ENCODE peak calls at places on chromosomes 3 and 15, in nine cellular contexts. H is activated naive CD4-positive, alpha-beta T cell; S is GM12878; X is PC-3; E is pancreas; G is ureter; K is spleen; O is mucosa of gallbladder; M is EL. T is an unnamed sample.

GRCh38 chr3:151290673-151291072 is 12.3 kb upstream of the P2RY14 start:
- DNase-seq in K (no peak), E (no peak), S (no peak), O (no peak), M (peak; percentile 46), H (no peak), G (no peak), X (peak; percentile 78), T (no peak)

GRCh38 chr3:124967964-124968363 is 33.4 kb upstream of the MUC13 start:
- DNase-seq in G (no peak), H (no peak), S (no peak), X (no peak), K (no peak), M (no peak), E (no peak), O (no peak), T (no peak)

GRCh38 chr15:91965501-91966180 is 112.1 kb downstream of the SLCO3A1 start:
- DNase-seq in K (no peak), H (no peak), E (no peak), O (no peak), G (no peak), S (no peak), M (peak; percentile 90), X (peak; percentile 88), T (peak; percentile 92)

GRCh38 chr15:36911322-36911944 is 188.9 kb downstream of the MEIS2 start:
- DNase-seq in E (no peak), S (no peak), H (no peak), O (no peak), G (no peak), K (no peak), X (peak; percentile 84), M (peak; percentile 21), T (no peak)

GRCh38 chr3:157135671-157136396 is 24.1 kb downstream of the CCNL1 start:
- DNase-seq in O (no peak), S (no peak), G (no peak), H (no peak), X (peak; percentile 85), K (no peak), M (peak; percentile 53), E (no peak), T (no peak)

GRCh38 chr15:63157891-63158431 is 684 bp upstream of the RPS27L start:
- DNase-seq in S (no peak), G (peak; percentile 58), H (no peak), M (peak; percentile 83), K (no peak), O (peak; percentile 44), E (peak; percentile 27), X (peak; percentile 54), T (no peak)

GRCh38 chr3:68121291-68121690 is 466.9 kb upstream of the SUCLG2 start:
- DNase-seq in M (no peak), H (no peak), S (no peak), K (no peak), X (no peak), O (no peak), E (no peak), G (no peak), T (no peak)

GRCh38 chr3:196399485-196399945 is 32.7 kb downstream of the UBXN7 start:
- DNase-seq in M (peak; percentile 85), K (no peak), H (no peak), O (no peak), S (no peak), X (peak; percentile 87), G (no peak), E (no peak), T (no peak)

GRCh38 chr15:99016680-99017321 is 9.2 kb upstream of the PGPEP1L start:
- DNase-seq in G (no peak), H (no peak), X (peak; percentile 82), O (no peak), S (no peak), K (no peak), E (no peak), M (peak; percentile 79), T (no peak)

GRCh38 chr3:185325946-185326791 is 36.8 kb upstream of the MAP3K13 start:
- DNase-seq in O (peak; percentile 69), M (no peak), E (no peak), S (no peak), H (no peak), G (no peak), X (no peak), K (no peak), T (no peak)

GRCh38 chr3:197504239-197505191 is 51.3 kb downstream of the BDH1 start:
- DNase-seq in G (no peak), O (no peak), E (no peak), K (no peak), X (no peak), S (no peak), M (no peak), H (no peak), T (no peak)

GRCh38 chr3:27046346-27046745 is 322.8 kb downstream of the NEK10 start:
- DNase-seq in K (no peak), H (no peak), S (no peak), O (no peak), M (no peak), E (no peak), G (no peak), X (no peak), T (no peak)

GRCh38 chr3:104526901-104527401 is 839.8 kb upstream of the ALCAM start:
- DNase-seq in G (no peak), X (no peak), H (no peak), O (no peak), K (no peak), S (peak; percentile 60), E (no peak), M (no peak), T (no peak)

GRCh38 chr3:186798239-186798638 is 8.0 kb downstream of the RFC4 start:
- DNase-seq in O (no peak), H (no peak), E (no peak), S (no peak), M (no peak), G (no peak), X (no peak), K (no peak), T (no peak)

GRCh38 chr3:152508705-152509104 is 240.0 kb downstream of the MBNL1 start:
- DNase-seq in X (peak; percentile 61), O (no peak), E (no peak), S (no peak), H (no peak), G (no peak), K (no peak), M (no peak), T (no peak)

GRCh38 chr3:65851827-65852226 is 186.9 kb downstream of the MAGI1 start:
- DNase-seq in O (no peak), S (no peak), X (peak; percentile 31), K (no peak), M (peak; percentile 84), G (no peak), E (no peak), H (no peak), T (no peak)

GRCh38 chr3:79973482-79973881 is 205.7 kb upstream of the ROBO1 start:
- DNase-seq in M (no peak), H (no peak), S (no peak), K (no peak), G (no peak), O (no peak), X (peak; percentile 54), E (no peak), T (no peak)

GRCh38 chr15:96403071-96403470 is 72.6 kb downstream of the NR2F2 start:
- DNase-seq in S (no peak), X (no peak), H (no peak), M (no peak), G (no peak), O (no peak), E (no peak), K (no peak), T (no peak)

GRCh38 chr3:62188547-62189375 is 184.6 kb downstream of the FEZF2 start:
- DNase-seq in E (peak; percentile 63), S (no peak), K (peak; percentile 82), H (peak; percentile 5), O (peak; percentile 65), M (peak; percentile 76), X (peak; percentile 68), G (peak; percentile 76), T (no peak)

GRCh38 chr3:112109313-112109712 is 23.1 kb downstream of the C3orf52 start:
- DNase-seq in E (no peak), S (no peak), O (no peak), H (no peak), K (no peak), X (peak; percentile 29), M (no peak), G (no peak), T (no peak)

GRCh38 chr3:193403307-193403706 is 24.8 kb upstream of the ATP13A5 start:
- DNase-seq in G (no peak), M (no peak), H (no peak), E (no peak), S (no peak), K (no peak), O (no peak), X (no peak), T (no peak)

GRCh38 chr15:69489101-69489571 is 36.5 kb downstream of the RPLP1 start:
- DNase-seq in O (no peak), G (no peak), H (no peak), K (no peak), M (no peak), E (no peak), S (no peak), X (peak; percentile 13), T (peak; percentile 60)

GRCh38 chr3:100171211-100171700 is 57.0 kb upstream of the FILIP1L start:
- DNase-seq in K (no peak), G (no peak), E (no peak), X (no peak), S (no peak), H (no peak), M (no peak), O (no peak), T (no peak)

GRCh38 chr3:61172684-61173083 is 78.6 kb downstream of the FHIT start:
- DNase-seq in O (no peak), E (no peak), K (no peak), S (no peak), X (peak; percentile 39), M (no peak), G (no peak), H (no peak), T (no peak)

GRCh38 chr3:32354362-32354778 is 37.3 kb upstream of the CMTM7 start:
- DNase-seq in M (no peak), G (no peak), E (no peak), K (peak; percentile 1), X (peak; percentile 13), O (no peak), H (no peak), S (no peak), T (no peak)

GRCh38 chr3:184234224-184234623 is 4.8 kb downstream of the VWA5B2 start:
- DNase-seq in O (peak; percentile 76), X (peak; percentile 95), K (no peak), G (peak; percentile 87), S (no peak), M (peak; percentile 88), H (no peak), E (peak; percentile 82), T (no peak)

GRCh38 chr3:13718000-13718399 is 161.9 kb downstream of the WNT7A start:
- DNase-seq in M (no peak), G (no peak), H (no peak), O (peak; percentile 8), K (no peak), X (no peak), S (no peak), E (no peak), T (peak; percentile 24)

GRCh38 chr3:142828703-142829304 is 60.1 kb downstream of the PCOLCE2 start:
- DNase-seq in X (peak; percentile 86), O (peak; percentile 82), H (no peak), E (peak; percentile 77), G (peak; percentile 86), S (peak; percentile 31), M (peak; percentile 77), K (peak; percentile 87), T (peak; percentile 82)

GRCh38 chr3:65291448-65292091 is 603.8 kb upstream of the ADAMTS9 start:
- DNase-seq in X (no peak), S (no peak), G (no peak), O (peak; percentile 10), E (no peak), M (no peak), K (no peak), H (no peak), T (no peak)

GRCh38 chr3:5063724-5064123 is 58.4 kb upstream of the ARL8B start:
- DNase-seq in M (no peak), S (no peak), E (no peak), G (no peak), O (no peak), K (no peak), X (no peak), H (no peak), T (no peak)